ENCODE peak calls at places on chromosomes 3 and 15, in five cellular contexts. K, Y, C, I and U are unnamed samples.

GRCh38 chr15:89129123-89129815 is 41.0 kb downstream of the ABHD2 start:
- DNase-seq in K (no peak), Y (peak), C (peak), I (no peak), U (peak)

GRCh38 chr3:196274585-196274984 is 12.9 kb downstream of the PCYT1A start:
- DNase-seq in K (no peak), Y (no peak), C (peak), I (peak), U (no peak)

GRCh38 chr3:121660356-121661171 is at the start of gene HCLS1:
- DNase-seq in K (no peak), Y (no peak), C (peak), I (no peak), U (no peak)

GRCh38 chr15:63794271-63794670 is 39.5 kb downstream of the HERC1 start:
- DNase-seq in K (no peak), Y (no peak), C (no peak), I (no peak), U (no peak)

GRCh38 chr3:186746008-186746407 is 28.8 kb downstream of the KNG1 start:
- DNase-seq in K (no peak), Y (no peak), C (peak), I (peak), U (no peak)

GRCh38 chr3:169278092-169278491 is 385.4 kb downstream of the MECOM start:
- DNase-seq in K (no peak), Y (no peak), C (no peak), I (no peak), U (no peak)

GRCh38 chr15:84702961-84703482 is 12.9 kb downstream of the SEC11A start:
- DNase-seq in K (no peak), Y (no peak), C (no peak), I (peak), U (no peak)

GRCh38 chr15:101242160-101242998 is 9.5 kb downstream of the CHSY1 start:
- DNase-seq in K (no peak), Y (no peak), C (peak), I (peak), U (no peak)

GRCh38 chr3:12308517-12308916 is 19.6 kb downstream of the PPARG start:
- DNase-seq in K (no peak), Y (no peak), C (no peak), I (peak), U (no peak)

GRCh38 chr3:50167069-50167781 is 12.1 kb downstream of the SEMA3F start:
- DNase-seq in K (no peak), Y (peak), C (no peak), I (no peak), U (peak)

GRCh38 chr3:46695177-46695961 is 1.9 kb upstream of the ALS2CL start:
- DNase-seq in K (no peak), Y (no peak), C (peak), I (no peak), U (peak)

GRCh38 chr3:119630562-119631329 is 29.6 kb downstream of the POPDC2 start:
- DNase-seq in K (no peak), Y (no peak), C (no peak), I (peak), U (no peak)

GRCh38 chr3:156474560-156475389 is 80.1 kb downstream of the SSR3 start:
- DNase-seq in K (no peak), Y (peak), C (no peak), I (no peak), U (peak)

GRCh38 chr3:186451371-186451770 is 89.3 kb upstream of the DGKG start:
- DNase-seq in K (no peak), Y (no peak), C (no peak), I (no peak), U (no peak)

GRCh38 chr15:63896336-63897115 is 62.8 kb upstream of the HERC1 start:
- DNase-seq in K (no peak), Y (no peak), C (no peak), I (peak), U (peak)

GRCh38 chr15:50192926-50193595 is 11.1 kb downstream of the SLC27A2 start:
- DNase-seq in K (no peak), Y (no peak), C (no peak), I (no peak), U (no peak)

GRCh38 chr15:80861776-80862175 is 82.6 kb downstream of the CEMIP start:
- DNase-seq in K (no peak), Y (no peak), C (no peak), I (no peak), U (no peak)

GRCh38 chr3:70849911-70850699 is 537.7 kb upstream of the MDFIC2 start:
- DNase-seq in K (no peak), Y (no peak), C (no peak), I (peak), U (no peak)

GRCh38 chr3:37639922-37640321 is 221.8 kb upstream of the CTDSPL start:
- DNase-seq in K (no peak), Y (no peak), C (no peak), I (no peak), U (no peak)

GRCh38 chr15:44729394-44729913 is 6.9 kb upstream of the TRIM69 start:
- DNase-seq in K (peak), Y (peak), C (no peak), I (no peak), U (peak)